ENCODE peak calls at places on chromosomes 6 and 20, in five cellular contexts. S is keratinocyte, K is fibroblast of lung, B is GM23248, G is HCT116. T is an unnamed sample.

GRCh38 chr20:36085686-36086267 is 68.8 kb upstream of the EPB41L1 start:
- DNase-seq in S (peak; percentile 46), K (peak; percentile 56), B (peak; percentile 78), G (peak; percentile 84), T (peak; percentile 92)

GRCh38 chr6:165183496-165184140 is 125.8 kb downstream of the C6orf118 start:
- DNase-seq in S (no peak), K (no peak), B (no peak), G (no peak), T (no peak)

GRCh38 chr6:150377211-150377781 is 8.5 kb downstream of the IYD start:
- DNase-seq in S (no peak), K (no peak), B (peak; percentile 42), G (no peak), T (no peak)

GRCh38 chr6:150343434-150343833 is 25.4 kb upstream of the IYD start:
- DNase-seq in S (no peak), K (peak; percentile 74), B (peak; percentile 64), G (no peak), T (no peak)

GRCh38 chr6:123415844-123416468 is 220.8 kb downstream of the TRDN start:
- DNase-seq in S (no peak), K (peak; percentile 70), B (peak; percentile 67), G (peak; percentile 50), T (peak; percentile 23)

GRCh38 chr20:44176833-44177533 is 10.0 kb downstream of the JPH2 start:
- DNase-seq in S (no peak), K (no peak), B (peak; percentile 56), G (no peak), T (no peak)

GRCh38 chr6:168618546-168619315 is 177.7 kb downstream of the SMOC2 start:
- DNase-seq in S (no peak), K (no peak), B (no peak), G (no peak), T (no peak)

GRCh38 chr20:58604410-58604881 is 46.6 kb upstream of the STX16 start:
- DNase-seq in S (no peak), K (no peak), B (no peak), G (no peak), T (no peak)

GRCh38 chr6:121608270-121608669 is 172.8 kb downstream of the GJA1 start:
- DNase-seq in S (no peak), K (peak; percentile 39), B (peak; percentile 33), G (no peak), T (no peak)

GRCh38 chr6:89267918-89268317 is 47.2 kb downstream of the GABRR2 start:
- DNase-seq in S (no peak), K (no peak), B (no peak), G (no peak), T (no peak)

GRCh38 chr6:33746651-33747100 is at the start of gene IP6K3:
- DNase-seq in S (no peak), K (peak; percentile 66), B (no peak), G (no peak), T (no peak)

GRCh38 chr20:19928379-19929360 is 88.5 kb upstream of the NAA20 start:
- DNase-seq in S (peak; percentile 85), K (peak; percentile 28), B (no peak), G (no peak), T (peak; percentile 97)

GRCh38 chr20:48295966-48296421 is 510.7 kb upstream of the SULF2 start:
- DNase-seq in S (no peak), K (peak; percentile 33), B (peak; percentile 82), G (no peak), T (no peak)

GRCh38 chr6:149851461-149851860 is 12.7 kb downstream of the LRP11 start:
- DNase-seq in S (no peak), K (peak; percentile 61), B (peak; percentile 82), G (no peak), T (peak; percentile 28)

GRCh38 chr20:41559658-41560057 is 58.5 kb downstream of the CHD6 start:
- DNase-seq in S (no peak), K (no peak), B (no peak), G (no peak), T (no peak)

GRCh38 chr20:48732081-48732829 is 95.5 kb downstream of the PREX1 start:
- DNase-seq in S (no peak), K (no peak), B (no peak), G (no peak), T (no peak)

GRCh38 chr6:16471222-16471784 is 232.9 kb downstream of the GMPR start:
- DNase-seq in S (no peak), K (no peak), B (no peak), G (no peak), T (no peak)

GRCh38 chr20:58852559-58853271 is at the start of gene GNAS:
- DNase-seq in S (no peak), K (peak; percentile 66), B (peak; percentile 77), G (no peak), T (peak; percentile 24)

DNA sequence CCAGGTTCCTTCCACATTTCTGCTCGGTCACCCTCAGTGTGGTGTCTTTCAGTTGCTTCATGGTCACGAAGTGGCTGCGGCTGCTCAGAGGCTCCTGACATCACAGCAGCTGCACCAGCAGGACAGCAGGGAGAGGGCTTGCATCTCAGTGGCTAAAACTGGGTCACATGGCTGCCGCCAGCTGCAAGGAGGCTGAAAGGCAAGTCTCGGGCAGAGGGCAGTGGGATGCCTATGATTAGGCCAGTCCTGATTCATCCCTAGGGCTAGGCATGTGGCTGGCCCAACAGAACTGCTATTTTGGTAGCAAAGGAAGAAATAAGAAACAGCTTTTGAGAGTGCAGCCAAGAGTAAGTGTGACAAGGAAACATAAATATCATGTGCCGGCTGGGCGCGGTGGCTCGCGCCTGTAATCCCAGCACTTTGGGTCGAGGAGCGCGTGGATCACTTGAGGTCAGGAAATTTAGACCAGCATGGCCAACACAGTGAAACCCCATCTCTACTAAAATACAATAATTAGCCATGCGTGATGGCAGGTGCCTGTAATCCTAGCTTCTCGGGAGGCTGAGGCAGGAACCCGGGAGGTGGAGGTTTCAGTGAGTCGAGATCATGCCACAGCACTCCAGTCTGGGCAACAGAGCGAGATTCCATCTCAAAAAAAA is 46.6 kb downstream of the RBM38 start:
- DNase-seq in S (no peak), K (no peak), B (no peak), G (no peak), T (no peak)
- H3K4me1 ChIP-seq in S (peaks cover 9% of the 10 kb centered on the region), K (peaks cover 7% of the 10 kb centered on the region), B (no peaks in the 10 kb centered on the region), G (peaks cover 53% of the 10 kb centered on the region), T (peaks cover 22% of the 10 kb centered on the region)

GRCh38 chr20:57197352-57198198 is 68.9 kb downstream of the BMP7 start:
- DNase-seq in S (no peak), K (no peak), B (no peak), G (no peak), T (no peak)
- H3K9ac ChIP-seq in S (no peak overlapping the region), K (no peak overlapping the region), B (no peak overlapping the region), G (no peak overlapping the region), T (no peak overlapping the region)

DNA sequence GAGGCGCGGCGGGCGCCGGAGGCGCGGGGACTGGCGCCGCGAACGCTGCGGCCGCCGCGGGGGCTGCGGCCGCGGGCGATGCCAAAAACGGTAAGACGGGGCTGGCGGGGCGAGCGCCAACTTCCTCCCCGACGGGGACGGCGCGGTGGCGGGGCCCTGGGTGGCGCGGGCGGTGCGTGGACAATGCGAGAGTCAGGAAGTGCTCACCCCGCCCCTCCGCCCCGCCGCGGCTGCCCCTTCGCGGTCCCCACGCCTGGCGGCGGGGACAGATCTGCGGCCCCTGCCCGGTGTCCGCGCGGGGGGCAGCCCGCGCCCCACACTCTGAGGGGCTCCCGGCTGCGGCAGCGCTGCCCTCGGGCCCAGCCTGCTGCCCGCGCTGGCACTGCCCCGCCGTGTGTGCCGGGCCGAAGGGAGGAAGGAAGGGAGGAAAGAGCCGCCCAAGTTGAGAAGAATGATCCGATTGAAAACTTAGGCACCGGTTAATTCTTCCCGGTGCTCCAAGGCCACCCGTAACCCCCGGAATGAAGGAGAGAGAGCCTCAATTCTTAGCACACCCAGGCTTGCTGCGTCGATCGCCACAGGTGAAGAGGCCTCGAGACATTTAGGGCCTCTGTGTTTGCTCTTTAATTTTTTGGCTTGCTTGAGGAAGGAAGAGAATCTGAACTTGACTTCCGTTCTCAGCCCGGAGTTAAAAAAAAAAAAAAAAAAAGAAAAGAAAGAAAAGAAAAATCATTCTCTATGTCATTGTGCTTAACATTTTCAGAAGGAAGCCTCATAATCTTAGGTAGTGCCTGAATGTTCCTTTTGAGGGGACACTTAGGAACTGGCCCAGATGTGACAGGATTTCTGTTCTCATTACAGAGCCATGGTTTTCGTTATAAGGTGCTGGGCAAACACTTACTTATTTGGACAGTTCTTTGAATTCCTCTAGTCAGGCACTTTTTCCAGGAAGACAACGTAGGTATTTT is 982 bp downstream of the HECA start:
- DNase-seq in S (no peak), K (peak; percentile 42), B (peak; percentile 64), G (no peak), T (peak; percentile 39)
- H3K4me1 ChIP-seq in S (peaks cover 34% of the 10 kb centered on the region), K (peaks cover 3% of the 10 kb centered on the region), B (peaks cover 22% of the 10 kb centered on the region), G (peaks cover 3% of the 10 kb centered on the region), T (no peaks in the 10 kb centered on the region)

DNA sequence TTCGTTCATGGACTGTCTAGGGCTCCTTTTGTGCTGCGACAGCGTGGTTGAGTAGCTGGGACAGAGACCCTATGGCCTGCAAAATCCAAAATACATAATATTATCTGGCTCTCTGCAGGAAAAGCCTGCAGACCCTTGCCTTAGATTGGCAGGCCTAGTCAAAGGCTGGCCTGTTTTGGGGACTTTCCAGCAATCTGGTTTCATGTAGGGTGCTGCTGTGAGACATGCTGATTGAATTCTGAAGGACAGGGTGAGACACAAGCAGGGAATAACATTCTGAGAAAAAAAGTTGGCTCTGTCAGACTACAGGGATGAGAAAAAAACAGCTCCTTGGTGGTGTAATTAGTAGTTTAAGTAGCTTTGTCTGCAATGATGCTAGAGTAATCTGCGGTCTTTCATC is 402.7 kb upstream of the AGPAT4 start:
- DNase-seq in S (no peak), K (no peak), B (no peak), G (no peak), T (no peak)
- H3K9ac ChIP-seq in S (no peak overlapping the region), K (no peak overlapping the region), B (no peak overlapping the region), G (no peak overlapping the region), T (no peak overlapping the region)

GRCh38 chr20:32464401-32465091 is 106.4 kb downstream of the ASXL1 start:
- DNase-seq in S (no peak), K (no peak), B (no peak), G (no peak), T (no peak)
- H3K4me1 ChIP-seq in S (no peaks in the 10 kb centered on the region), K (peaks cover 11% of the 10 kb centered on the region), B (no peaks in the 10 kb centered on the region), G (no peaks in the 10 kb centered on the region), T (peaks cover 4% of the 10 kb centered on the region)

DNA sequence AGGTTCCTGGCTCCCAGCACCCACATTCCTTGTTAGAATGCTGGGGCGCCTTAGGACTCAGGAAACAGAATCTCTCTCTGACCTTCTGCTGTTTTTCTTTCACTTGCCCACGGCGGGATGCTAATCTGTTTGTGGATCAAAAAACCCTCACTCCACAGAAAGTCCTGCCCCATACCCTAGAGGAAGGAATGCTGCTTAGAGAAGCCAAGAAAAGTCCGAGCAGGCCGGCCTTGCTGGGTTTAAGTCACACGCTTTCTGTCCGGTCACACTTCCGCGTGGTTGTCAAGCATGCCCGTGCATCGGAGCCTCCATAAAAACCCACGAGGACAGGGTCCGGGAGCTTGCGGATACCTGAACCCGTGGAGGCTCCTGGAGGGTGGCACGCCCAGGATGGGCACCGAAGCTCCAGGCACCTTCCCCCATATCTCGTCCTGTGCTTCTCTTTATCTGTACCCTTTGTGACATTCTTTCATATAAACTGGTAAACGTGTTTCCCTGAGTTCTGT is 223.1 kb downstream of the NRN1 start:
- DNase-seq in S (no peak), K (no peak), B (no peak), G (no peak), T (no peak)
- H3K9ac ChIP-seq in S (no peak overlapping the region), K (no peak overlapping the region), B (no peak overlapping the region), G (no peak overlapping the region), T (no peak overlapping the region)

T was measured in mammary epithelial cell.